ENCODE peak calls at places on chromosome 16, in five cellular contexts. One of them, this sample, is unnamed.
A peak's percentile ranks its signal among the peaks of the same experiment; 100 is the strongest.

GRCh38 chr16:4052801-4053662 is 63.2 kb downstream of the ADCY9 start:
- DNase-seq in EH: peak; percentile 85
- DNase-seq in M059J: peak; percentile 65
- DNase-seq in C1 segment of cervical spinal cord: peak; percentile 24
- DNase-seq in cardiac muscle cell: peak; percentile 63
- DNase-seq in this sample: peak; percentile 58

GRCh38 chr16:57531635-57532220 is 4.6 kb downstream of the CCDC102A start:
- DNase-seq in EH: no peak
- DNase-seq in M059J: no peak
- DNase-seq in C1 segment of cervical spinal cord: no peak
- DNase-seq in cardiac muscle cell: no peak
- DNase-seq in this sample: no peak

GRCh38 chr16:25126820-25127232 is 15.3 kb downstream of the LCMT1 start:
- DNase-seq in M059J: peak; percentile 91
- DNase-seq in EH: peak; percentile 81
- DNase-seq in C1 segment of cervical spinal cord: no peak
- DNase-seq in cardiac muscle cell: peak; percentile 51
- DNase-seq in this sample: no peak

GRCh38 chr16:12901597-12902436 is at the start of gene SHISA9:
- DNase-seq in C1 segment of cervical spinal cord: no peak
- DNase-seq in cardiac muscle cell: peak; percentile 45
- DNase-seq in M059J: no peak
- DNase-seq in EH: no peak
- DNase-seq in this sample: peak; percentile 71

GRCh38 chr16:48126801-48127644 is 28.8 kb downstream of the ABCC12 start:
- DNase-seq in EH: peak; percentile 100
- DNase-seq in cardiac muscle cell: peak; percentile 5
- DNase-seq in M059J: peak; percentile 100
- DNase-seq in C1 segment of cervical spinal cord: no peak
- DNase-seq in this sample: no peak

GRCh38 chr16:48053346-48053745 is 102.4 kb downstream of the ABCC12 start:
- DNase-seq in M059J: peak; percentile 94
- DNase-seq in cardiac muscle cell: peak; percentile 43
- DNase-seq in EH: peak; percentile 81
- DNase-seq in C1 segment of cervical spinal cord: no peak
- DNase-seq in this sample: no peak

GRCh38 chr16:10988164-10988803 is 43.9 kb downstream of the CLEC16A start:
- DNase-seq in EH: no peak
- DNase-seq in cardiac muscle cell: no peak
- DNase-seq in C1 segment of cervical spinal cord: no peak
- DNase-seq in M059J: no peak
- DNase-seq in this sample: no peak

GRCh38 chr16:11310634-11310977 is 29.5 kb upstream of the PRM1 start:
- DNase-seq in EH: no peak
- DNase-seq in C1 segment of cervical spinal cord: no peak
- DNase-seq in M059J: no peak
- DNase-seq in cardiac muscle cell: no peak
- DNase-seq in this sample: no peak